ENCODE peak calls at places on chromosomes 5 and 9, in five cellular contexts. T is A549, L is GM12878, G is NB4, D is HepG2. V is an unnamed sample.

GRCh38 chr5:80136751-80137272 is 101.7 kb downstream of the THBS4 start:
- DNase-seq in T (no peak), G (no peak), L (no peak), D (no peak), V (no peak)

GRCh38 chr5:95664204-95664786 is 17.7 kb downstream of the RFESD start:
- DNase-seq in D (peak), L (peak), T (no peak), G (peak), V (peak)

GRCh38 chr5:135330798-135331096 is 68.3 kb downstream of the MACROH2A1 start:
- DNase-seq in D (no peak), L (no peak), T (no peak), G (no peak), V (no peak)

GRCh38 chr5:42840279-42840678 is 28.6 kb upstream of the SELENOP start:
- DNase-seq in G (peak), D (peak), L (no peak), T (no peak), V (no peak)

GRCh38 chr5:29498412-29498811 is 1695.1 kb upstream of the CDH6 start:
- DNase-seq in G (no peak), T (no peak), D (no peak), L (no peak), V (no peak)

GRCh38 chr5:39283231-39283818 is 64.0 kb upstream of the FYB1 start:
- DNase-seq in G (peak), T (peak), L (no peak), D (peak), V (peak)

GRCh38 chr5:30343707-30344106 is 849.8 kb upstream of the CDH6 start:
- DNase-seq in T (no peak), L (no peak), D (no peak), G (no peak), V (no peak)

GRCh38 chr5:173530547-173530946 is 85.9 kb downstream of the BOD1 start:
- DNase-seq in T (peak), L (no peak), G (peak), D (peak), V (no peak)

GRCh38 chr9:3992924-3993323 is 306.9 kb downstream of the GLIS3 start:
- DNase-seq in T (no peak), G (no peak), D (no peak), L (no peak), V (peak)

GRCh38 chr5:35822541-35822940 is 34.1 kb upstream of the IL7R start:
- DNase-seq in D (no peak), T (no peak), G (no peak), L (no peak), V (no peak)

GRCh38 chr5:115455241-115455640 is 89.3 kb downstream of the FEM1C start:
- DNase-seq in L (no peak), T (peak), G (peak), D (no peak), V (peak)

GRCh38 chr9:26811106-26811505 is 81.5 kb downstream of the CAAP1 start:
- DNase-seq in D (no peak), T (no peak), G (no peak), L (no peak), V (no peak)

GRCh38 chr5:3226171-3226570 is 369.5 kb upstream of the IRX1 start:
- DNase-seq in L (no peak), T (no peak), D (no peak), G (no peak), V (no peak)

GRCh38 chr5:179221877-179222220 is 123.4 kb downstream of the ADAMTS2 start:
- DNase-seq in G (no peak), D (no peak), L (no peak), T (no peak), V (no peak)

GRCh38 chr5:68285857-68286611 is 70.5 kb downstream of the PIK3R1 start:
- DNase-seq in G (peak), L (no peak), T (peak), D (peak), V (peak)

GRCh38 chr9:14779566-14780022 is 57.1 kb upstream of the CER1 start:
- DNase-seq in G (no peak), T (no peak), D (no peak), L (no peak), V (no peak)

GRCh38 chr9:132030626-132031325 is 48.9 kb downstream of the MED27 start:
- DNase-seq in T (no peak), L (no peak), G (no peak), D (no peak), V (no peak)

GRCh38 chr9:132031869-132032583 is 47.6 kb downstream of the MED27 start:
- DNase-seq in T (no peak), G (no peak), D (no peak), L (peak), V (no peak)

GRCh38 chr9:132031467-132031866 is 48.2 kb downstream of the MED27 start:
- DNase-seq in L (no peak), T (no peak), D (no peak), G (no peak), V (no peak)

GRCh38 chr9:132035679-132036078 is 44.0 kb downstream of the MED27 start:
- DNase-seq in G (no peak), D (no peak), T (no peak), L (no peak), V (no peak)

GRCh38 chr9:132032584-132032945 is 47.1 kb downstream of the MED27 start:
- DNase-seq in D (no peak), L (no peak), T (no peak), G (peak), V (no peak)
- TF ChIP-seq MYC in D (no peak), L (no peak), T (no peak), G (no peak), V (no peak)

GRCh38 chr5:14444161-14444560 is 137.4 kb upstream of the OTULINL start:
- DNase-seq in D (no peak), L (no peak), T (no peak), G (no peak), V (peak)
- TF ChIP-seq MYC in D (no peak), L (no peak), T (no peak), G (no peak), V (no peak)

GRCh38 chr9:110255417-110256141 is 728 bp downstream of the TXN start:
- DNase-seq in G (peak), T (peak), L (no peak), D (peak), V (peak)
- TF ChIP-seq MYC in G (peak), T (no peak), L (no peak), D (peak), V (no peak)

GRCh38 chr5:145130996-145131395 is 704.1 kb downstream of the PRELID2 start:
- DNase-seq in L (no peak), G (no peak), D (no peak), T (no peak), V (no peak)
- TF ChIP-seq MYC in L (no peak), G (no peak), D (no peak), T (no peak), V (no peak)

GRCh38 chr5:52010430-52010829 is 627.2 kb downstream of the ISL1 start:
- DNase-seq in G (no peak), T (no peak), L (no peak), D (no peak), V (no peak)

DNA sequence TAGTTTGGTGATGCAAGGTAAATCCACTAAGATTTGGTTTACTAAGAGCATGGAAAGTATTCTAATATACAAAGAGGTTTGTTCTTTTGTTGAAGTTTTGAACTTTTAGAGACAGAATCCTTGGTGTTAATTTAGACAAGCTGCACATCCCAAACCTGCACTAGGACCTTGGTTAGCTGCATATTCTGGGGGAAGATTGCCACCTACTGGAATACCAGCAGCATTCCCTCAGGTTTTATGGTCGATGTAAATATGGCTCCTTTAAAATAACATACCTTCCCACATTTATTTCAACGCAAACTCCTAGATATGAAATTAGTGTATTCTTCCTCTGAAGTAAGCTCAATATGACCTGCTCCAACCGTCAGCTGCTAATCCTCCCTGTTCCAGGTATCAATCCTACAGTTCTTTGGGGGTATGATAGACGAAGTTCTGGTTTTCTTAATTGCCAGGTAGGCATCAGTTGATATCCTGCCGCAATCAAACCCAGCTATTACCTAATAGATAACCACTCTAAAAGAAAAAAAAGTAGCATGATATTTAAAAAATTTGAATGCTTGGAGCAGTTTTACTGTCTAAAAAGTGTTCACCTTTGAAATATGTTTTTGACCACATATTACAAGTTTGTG is 624.1 kb downstream of the ISL1 start:
- DNase-seq in L (no peak), G (peak), D (peak), T (peak), V (peak)
- TF ChIP-seq MYC in L (no peak), G (no peak), D (no peak), T (no peak), V (no peak)

GRCh38 chr5:1026700-1027621 is 18.4 kb downstream of the NKD2 start:
- DNase-seq in G (no peak), L (no peak), D (no peak), T (no peak), V (no peak)

GRCh38 chr5:1027631-1028441 is 19.2 kb downstream of the NKD2 start:
- DNase-seq in D (no peak), G (no peak), L (no peak), T (no peak), V (no peak)

GRCh38 chr5:1029945-1030625 is 21.5 kb downstream of the NKD2 start:
- DNase-seq in L (no peak), D (no peak), T (no peak), G (no peak), V (no peak)

GRCh38 chr5:1029270-1029944 is 20.8 kb downstream of the NKD2 start:
- DNase-seq in G (no peak), L (no peak), T (no peak), D (no peak), V (no peak)

DNA sequence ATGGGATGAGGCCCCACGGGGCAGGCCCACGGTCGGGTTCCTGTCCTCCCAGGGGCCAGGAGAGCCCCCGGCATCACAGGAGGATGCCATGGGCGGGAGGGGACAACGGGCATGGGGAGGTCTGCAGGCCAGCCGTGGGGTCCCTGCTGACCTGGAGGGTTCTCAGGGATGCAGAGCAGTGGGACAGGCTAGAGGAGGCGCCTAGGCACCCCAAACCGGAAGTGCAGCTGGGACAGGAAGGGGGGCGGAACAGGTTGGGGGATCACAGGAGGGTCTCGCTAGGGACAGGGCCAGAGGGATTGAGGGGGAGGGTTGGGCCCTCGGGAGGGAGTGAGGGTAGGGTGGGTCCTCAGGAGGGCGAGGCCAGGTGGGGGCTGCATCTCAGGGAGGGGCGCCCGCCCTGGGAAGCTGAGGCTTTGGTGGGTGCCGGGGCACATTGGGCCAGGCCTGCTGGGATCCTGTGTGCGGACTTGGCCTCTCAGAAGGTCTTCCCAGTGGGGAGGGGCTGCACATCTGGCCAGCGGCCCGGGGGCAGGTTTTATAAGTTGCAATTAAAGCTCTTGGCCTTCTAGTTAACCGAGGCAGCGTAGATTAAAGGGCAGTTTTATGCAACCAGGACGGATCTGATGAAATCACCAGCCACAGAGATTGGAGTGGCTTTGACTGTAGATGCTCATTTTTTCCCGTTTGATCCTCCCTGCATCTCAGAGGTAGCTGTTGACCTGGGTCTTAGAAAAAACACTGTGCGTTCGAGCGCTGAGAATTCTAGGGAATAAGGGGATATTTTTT is 20.1 kb downstream of the NKD2 start:
- DNase-seq in D (no peak), T (no peak), L (no peak), G (peak), V (no peak)
- TF ChIP-seq MYC in D (no peak), T (no peak), L (no peak), G (no peak), V (no peak)

GRCh38 chr5:149552761-149553160 is 1.5 kb upstream of the CSNK1A1 start:
- DNase-seq in T (no peak), G (peak), D (no peak), L (no peak), V (no peak)
- TF ChIP-seq MYC in T (no peak), G (no peak), D (no peak), L (no peak), V (no peak)

DNA sequence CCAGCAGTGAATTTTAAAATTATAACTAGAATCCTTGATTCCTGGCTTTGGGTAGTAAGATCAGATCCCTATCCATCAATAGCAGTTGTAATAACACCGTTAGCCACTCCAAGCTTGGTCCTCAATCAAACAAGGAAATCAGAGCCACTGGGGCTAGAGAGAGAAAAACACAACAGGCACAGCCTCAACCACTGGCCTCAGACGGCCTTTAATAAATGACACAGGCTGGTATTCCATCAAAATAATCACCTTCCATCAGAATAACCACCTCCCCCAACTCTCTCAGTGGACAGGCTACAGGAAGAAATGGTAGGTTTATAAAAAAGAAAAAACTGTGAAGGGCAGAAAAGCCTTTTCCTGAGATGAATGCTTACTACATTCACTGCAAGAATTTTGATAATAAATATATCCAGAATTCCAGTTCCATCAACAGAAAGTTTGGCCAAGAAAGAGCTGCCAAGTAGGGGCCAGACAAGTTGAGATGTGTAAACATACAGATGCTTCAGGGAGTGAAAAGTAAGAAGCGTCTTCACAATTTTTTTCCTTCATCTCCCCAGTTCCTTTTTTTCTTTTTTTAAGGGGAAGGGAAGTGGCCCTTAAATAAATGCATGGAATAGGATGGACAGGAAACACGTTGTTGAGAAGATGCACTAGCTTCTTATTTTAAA is 5.5 kb downstream of the FOXD1 start:
- DNase-seq in L (no peak), D (no peak), G (no peak), T (no peak), V (no peak)
- TF ChIP-seq MYC in L (no peak), D (no peak), G (no peak), T (no peak), V (no peak)

GRCh38 chr9:22238809-22239684 is 207.6 kb upstream of the DMRTA1 start:
- DNase-seq in T (peak), G (no peak), D (peak), L (no peak), V (peak)
- TF ChIP-seq MYC in T (no peak), G (no peak), D (no peak), L (no peak), V (no peak)

DNA sequence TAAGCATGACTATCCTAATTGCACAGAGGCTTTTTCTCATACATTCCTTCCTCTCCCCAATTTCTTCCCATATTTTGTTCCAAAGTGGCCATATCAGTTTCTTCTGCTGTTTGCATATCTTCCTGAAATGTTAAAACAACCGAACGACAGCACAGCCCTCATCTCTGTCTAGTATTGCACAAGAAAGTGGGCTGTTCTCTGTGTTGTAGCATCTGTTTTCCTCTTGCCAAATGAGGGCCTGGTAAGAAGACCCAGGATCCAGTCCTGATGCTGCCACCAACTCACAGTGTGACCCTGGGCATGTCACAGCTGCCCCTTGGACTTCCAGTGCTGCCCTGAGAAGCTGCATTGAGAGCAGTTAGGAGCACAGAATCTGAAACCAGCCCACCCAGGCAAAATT is 4.1 kb downstream of the SLC31A2 start:
- DNase-seq in D (no peak), G (peak), L (no peak), T (no peak), V (no peak)
- TF ChIP-seq MYC in D (no peak), G (peak), L (no peak), T (no peak), V (no peak)